ENCODE peak calls at places on chromosome 16, in nine cellular contexts. X is lung; Y is tibial nerve; P is NB4; Z is fibroblast of mammary gland; D is GM23338; F is CD8-positive, alpha-beta memory T cell; J is psoas muscle; N is ovary. O is an unnamed sample.

GRCh38 chr16:19396555-19397011 is 21.1 kb upstream of the TMC5 start:
- DNase-seq in J (no peak), Y (no peak), D (no peak), P (no peak), Z (no peak), F (no peak), N (no peak), X (peak; percentile 71), O (no peak)

GRCh38 chr16:27967169-27967568 is 96.3 kb downstream of the GSG1L start:
- DNase-seq in P (no peak), D (no peak), X (no peak), Z (no peak), F (no peak), N (no peak), Y (no peak), J (no peak), O (no peak)

GRCh38 chr16:14354561-14355351 is 275.3 kb downstream of the PARN start:
- DNase-seq in D (no peak), J (no peak), N (no peak), Y (no peak), Z (no peak), F (no peak), X (no peak), P (peak; percentile 66), O (no peak)

GRCh38 chr16:27879601-27880247 is 183.8 kb downstream of the GSG1L start:
- DNase-seq in Z (no peak), N (no peak), D (no peak), P (no peak), J (no peak), F (no peak), X (no peak), Y (no peak), O (no peak)

GRCh38 chr16:48574148-48574547 is 35.8 kb downstream of the N4BP1 start:
- DNase-seq in X (no peak), D (no peak), J (no peak), P (no peak), N (no peak), Y (no peak), F (no peak), Z (no peak), O (no peak)

GRCh38 chr16:22369221-22369811 is 5.1 kb downstream of the CDR2 start:
- DNase-seq in J (no peak), X (no peak), Z (peak; percentile 68), P (peak; percentile 68), Y (no peak), D (no peak), F (no peak), N (no peak), O (no peak)

GRCh38 chr16:25395528-25395927 is 137.9 kb upstream of the ZKSCAN2 start:
- DNase-seq in Y (no peak), P (peak; percentile 25), D (peak; percentile 57), J (no peak), N (no peak), Z (no peak), X (no peak), F (no peak), O (peak; percentile 54)

GRCh38 chr16:19583665-19584300 is 28.3 kb downstream of the VPS35L start:
- DNase-seq in J (no peak), X (no peak), Z (peak; percentile 56), D (peak; percentile 72), F (no peak), P (peak; percentile 58), N (no peak), Y (no peak), O (peak; percentile 67)

GRCh38 chr16:85129846-85130706 is 17.8 kb upstream of the CIBAR2 start:
- DNase-seq in F (no peak), D (no peak), N (peak; percentile 72), Y (no peak), P (no peak), J (no peak), Z (peak; percentile 69), X (no peak), O (no peak)

DNA sequence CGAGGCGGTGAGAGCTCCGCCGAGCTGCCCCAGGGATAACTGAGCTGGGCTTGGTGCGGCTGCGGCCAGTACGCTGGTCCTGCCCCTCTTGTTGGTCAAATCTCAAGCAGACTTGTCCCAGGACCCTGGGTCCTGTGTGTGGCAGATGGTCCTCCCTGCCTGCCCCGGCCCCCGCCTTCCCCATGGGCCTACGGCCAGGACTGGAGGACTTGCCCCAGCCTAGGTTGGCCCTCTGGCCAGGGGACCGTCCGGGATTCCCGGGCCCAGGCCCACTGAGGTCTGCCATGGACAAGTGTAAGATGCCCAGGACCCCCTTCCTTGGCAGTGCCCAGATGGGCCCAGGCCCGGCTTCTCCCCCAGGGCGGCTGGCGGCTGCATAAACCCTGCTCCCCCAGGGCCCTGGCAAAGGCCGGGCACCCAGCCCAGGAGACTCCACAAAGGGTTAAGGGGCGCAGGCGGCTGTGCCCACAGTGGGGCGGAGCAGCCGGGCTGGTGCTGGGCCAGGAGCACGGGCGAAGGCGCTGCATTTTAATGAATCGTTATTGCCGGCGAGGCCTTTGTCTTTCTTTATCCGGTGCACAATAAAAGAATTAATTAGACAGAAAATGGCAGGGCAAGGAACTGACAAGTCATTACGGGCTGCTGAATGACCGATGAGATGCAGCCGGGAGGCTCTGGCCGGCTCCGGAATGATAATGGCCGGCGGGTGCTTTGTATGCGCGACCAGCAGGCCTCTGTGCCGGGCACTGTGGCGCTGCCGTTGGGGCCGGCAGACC is 9.1 kb downstream of the SOX8 start:
- DNase-seq in D (no peak), Y (no peak), F (no peak), P (no peak), J (no peak), X (no peak), N (no peak), Z (no peak), O (no peak)
- H3K4me3 ChIP-seq in D (no peak overlapping the region), Y (no peak overlapping the region), F (no peak overlapping the region), P (no peak overlapping the region), J (peak overlapping the region; percentile 11), X (no peak overlapping the region), N (no peak overlapping the region), Z (no peak overlapping the region), O (no peak overlapping the region)

GRCh38 chr16:89934611-89935553 is 11.7 kb downstream of the TUBB3 start:
- DNase-seq in F (no peak), P (no peak), N (no peak), J (no peak), Z (no peak), X (no peak), Y (no peak), D (no peak), O (no peak)

GRCh38 chr16:89931305-89931896 is 8.3 kb downstream of the TUBB3 start:
- DNase-seq in J (no peak), Y (no peak), X (no peak), N (no peak), Z (no peak), F (no peak), P (no peak), D (no peak), O (no peak)

GRCh38 chr16:89936508-89936907 is 12.0 kb upstream of the DEF8 start:
- DNase-seq in P (no peak), N (no peak), J (no peak), F (no peak), Z (no peak), D (no peak), X (no peak), Y (no peak), O (no peak)

GRCh38 chr16:89936034-89936433 is 12.5 kb upstream of the DEF8 start:
- DNase-seq in Y (no peak), Z (no peak), D (no peak), X (no peak), P (no peak), N (no peak), F (no peak), J (no peak), O (no peak)

DNA sequence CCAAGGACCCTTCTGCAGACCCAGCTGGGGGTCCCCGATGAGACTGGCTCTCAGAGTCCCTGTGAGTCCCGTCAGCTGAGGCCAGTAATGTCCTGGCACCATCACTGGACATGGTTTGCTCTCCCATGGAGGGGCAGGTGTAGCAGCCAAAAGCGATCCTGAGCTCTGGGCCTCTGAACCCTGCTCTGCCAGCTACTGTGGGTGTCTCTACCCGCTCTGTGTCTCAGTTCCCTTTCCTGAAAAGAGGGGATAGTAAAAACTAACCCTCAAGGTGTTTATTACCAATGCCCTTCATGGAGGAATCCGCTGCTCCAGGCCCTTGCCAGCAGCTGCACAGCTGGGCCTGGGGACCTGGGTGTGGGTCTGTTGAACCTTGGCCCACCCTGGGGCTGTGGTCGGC is 8.8 kb downstream of the TUBB3 start:
- DNase-seq in Y (no peak), Z (no peak), P (no peak), D (no peak), N (no peak), X (no peak), F (no peak), J (no peak), O (no peak)
- H3K4me3 ChIP-seq in Y (no peak overlapping the region), Z (no peak overlapping the region), P (no peak overlapping the region), D (no peak overlapping the region), N (no peak overlapping the region), X (no peak overlapping the region), F (no peak overlapping the region), J (no peak overlapping the region), O (no peak overlapping the region)

DNA sequence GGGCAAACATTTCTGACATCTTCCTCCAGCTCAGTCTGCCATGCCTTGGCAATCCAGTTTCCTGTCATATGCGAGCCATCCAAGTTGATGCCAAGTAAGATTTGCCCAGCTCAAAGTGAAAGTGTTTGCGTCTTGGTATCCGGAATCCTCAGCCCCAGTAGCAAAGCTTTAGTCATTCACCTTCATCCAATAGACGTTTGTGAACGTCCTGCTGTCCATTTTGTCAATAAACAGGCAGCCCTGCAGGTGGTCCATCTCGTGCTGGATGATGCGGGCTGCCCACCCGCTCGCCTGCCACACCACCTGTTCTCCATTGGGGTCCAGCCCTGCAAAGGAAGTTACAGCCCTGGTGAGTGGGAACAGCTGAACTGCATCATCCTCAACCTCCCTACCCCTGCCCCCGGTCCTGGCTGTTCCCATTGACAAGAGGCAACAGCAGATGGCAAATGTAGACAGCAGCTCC is 1.5 kb downstream of the PDF start:
- DNase-seq in P (no peak), X (no peak), Y (no peak), Z (peak; percentile 52), D (no peak), J (no peak), N (no peak), F (no peak), O (no peak)
- H3K4me3 ChIP-seq in P (peak overlapping the region; percentile 89), X (no peak overlapping the region), Y (no peak overlapping the region), Z (peak overlapping the region; percentile 67), D (peak overlapping the region; percentile 90), J (peak overlapping the region; percentile 92), N (no peak overlapping the region), F (peak overlapping the region; percentile 76), O (no peak overlapping the region)

GRCh38 chr16:61998460-61998859 is 37.8 kb downstream of the CDH8 start:
- DNase-seq in J (no peak), Y (no peak), X (no peak), N (no peak), P (no peak), F (no peak), D (no peak), Z (no peak), O (no peak)
- H3K4me3 ChIP-seq in J (no peak overlapping the region), Y (no peak overlapping the region), X (no peak overlapping the region), N (no peak overlapping the region), P (no peak overlapping the region), F (no peak overlapping the region), D (no peak overlapping the region), Z (no peak overlapping the region), O (no peak overlapping the region)

GRCh38 chr16:73064996-73065349 is 17.0 kb upstream of the ZFHX3 start:
- DNase-seq in N (no peak), F (no peak), Z (no peak), X (no peak), P (no peak), D (no peak), Y (no peak), J (peak; percentile 62), O (no peak)
- H3K4me3 ChIP-seq in N (no peak overlapping the region), F (no peak overlapping the region), Z (peak overlapping the region; percentile 33), X (no peak overlapping the region), P (no peak overlapping the region), D (peak overlapping the region; percentile 62), Y (no peak overlapping the region), J (peak overlapping the region; percentile 36), O (no peak overlapping the region)

GRCh38 chr16:8670014-8670560 is 4.3 kb upstream of the ABAT start:
- DNase-seq in N (no peak), F (no peak), J (no peak), P (no peak), Z (no peak), Y (no peak), D (no peak), X (no peak), O (no peak)
- H3K4me3 ChIP-seq in N (no peak overlapping the region), F (no peak overlapping the region), J (no peak overlapping the region), P (no peak overlapping the region), Z (no peak overlapping the region), Y (no peak overlapping the region), D (no peak overlapping the region), X (no peak overlapping the region), O (no peak overlapping the region)